ENCODE peak calls at places on chromosomes 1 and 21, in ten cellular contexts. P is NCI-H1105 treated with DMSO at 0.1 percent for 48 hours; R is stimulated activated CD8-positive, alpha-beta memory T cell treated with anti-CD3 and anti-CD28 coated beads, Interleukin-4, amount 100 ng/mL, for 24 hours; L is H7; V is A549; M is ACHN; H is RPMI7951; Q is GM23338; Z is AG08395; G is ELR. S is an unnamed sample.

GRCh38 chr1:9990944-9991343 is 6.1 kb upstream of the RBP7 start:
- DNase-seq in P (no peak), R (no peak), L (no peak), V (no peak), M (no peak), H (no peak), Q (no peak), Z (no peak), G (no peak), S (no peak)

GRCh38 chr1:109959974-109960744 is 24.4 kb upstream of the AHCYL1 start:
- DNase-seq in P (peak), R (no peak), L (peak), V (peak), M (peak), H (peak), Q (peak), Z (peak), G (peak), S (no peak)

GRCh38 chr1:56081151-56081550 is 498.2 kb downstream of the PLPP3 start:
- DNase-seq in P (no peak), R (no peak), L (no peak), V (no peak), M (no peak), H (peak), Q (no peak), Z (peak), G (peak), S (no peak)

GRCh38 chr1:197998110-197998509 is 80.9 kb downstream of the LHX9 start:
- DNase-seq in P (no peak), R (no peak), L (no peak), V (no peak), M (peak), H (peak), Q (peak), Z (no peak), G (no peak), S (no peak)

GRCh38 chr1:176745945-176746344 is 283.0 kb downstream of the PAPPA2 start:
- DNase-seq in P (no peak), R (no peak), L (no peak), V (no peak), M (peak), H (no peak), Q (peak), Z (peak), G (peak), S (no peak)

GRCh38 chr1:219120625-219121544 is 52.8 kb upstream of the LYPLAL1 start:
- DNase-seq in P (no peak), R (no peak), L (no peak), V (no peak), M (no peak), H (peak), Q (peak), Z (peak), G (peak), S (peak)

GRCh38 chr1:216905052-216905580 is 181.9 kb upstream of the ESRRG start:
- DNase-seq in P (no peak), R (no peak), L (no peak), V (no peak), M (no peak), H (no peak), Q (no peak), Z (no peak), G (no peak), S (no peak)

GRCh38 chr1:180925471-180926051 is 12.9 kb downstream of the KIAA1614 start:
- DNase-seq in P (no peak), R (no peak), L (no peak), V (no peak), M (no peak), H (peak), Q (peak), Z (no peak), G (no peak), S (no peak)

GRCh38 chr1:18109756-18110597 is 2.4 kb downstream of the IGSF21 start:
- DNase-seq in P (peak), R (no peak), L (peak), V (peak), M (no peak), H (no peak), Q (peak), Z (peak), G (no peak), S (no peak)

GRCh38 chr1:155022927-155023236 is 10.7 kb downstream of the DCST2 start:
- DNase-seq in P (peak), R (no peak), L (no peak), V (no peak), M (no peak), H (no peak), Q (no peak), Z (no peak), G (no peak), S (peak)

GRCh38 chr1:154398141-154398540 is 7.0 kb upstream of the IL6R start:
- DNase-seq in P (no peak), R (no peak), L (no peak), V (no peak), M (no peak), H (no peak), Q (no peak), Z (no peak), G (no peak), S (no peak)

GRCh38 chr1:86067626-86068025 is 88.9 kb downstream of the COL24A1 start:
- DNase-seq in P (no peak), R (no peak), L (no peak), V (no peak), M (no peak), H (no peak), Q (no peak), Z (no peak), G (no peak), S (no peak)

GRCh38 chr21:46515109-46515508 is 56.4 kb downstream of the DIP2A start:
- DNase-seq in P (no peak), R (no peak), L (no peak), V (no peak), M (no peak), H (no peak), Q (no peak), Z (no peak), G (peak), S (peak)

GRCh38 chr1:155175281-155175926 is 1.8 kb downstream of the TRIM46 start:
- DNase-seq in P (no peak), R (no peak), L (peak), V (no peak), M (no peak), H (no peak), Q (no peak), Z (no peak), G (no peak), S (no peak)

GRCh38 chr1:6884652-6885153 is 99.4 kb downstream of the CAMTA1 start:
- DNase-seq in P (no peak), R (no peak), L (no peak), V (no peak), M (no peak), H (no peak), Q (no peak), Z (no peak), G (no peak), S (no peak)

GRCh38 chr21:40841524-40842196 is 5.3 kb downstream of the DSCAM start:
- DNase-seq in P (peak), R (no peak), L (peak), V (peak), M (peak), H (peak), Q (peak), Z (peak), G (peak), S (no peak)

GRCh38 chr1:60670313-60670712 is 412.0 kb upstream of the NFIA start:
- DNase-seq in P (no peak), R (no peak), L (no peak), V (no peak), M (no peak), H (no peak), Q (no peak), Z (no peak), G (no peak), S (no peak)

GRCh38 chr1:117367769-117368059 is 465 bp downstream of the MAN1A2 start:
- DNase-seq in P (no peak), R (no peak), L (peak), V (no peak), M (no peak), H (no peak), Q (no peak), Z (peak), G (peak), S (no peak)

GRCh38 chr1:93433407-93433961 is 14.4 kb upstream of the FNBP1L start:
- DNase-seq in P (no peak), R (no peak), L (no peak), V (no peak), M (no peak), H (no peak), Q (peak), Z (no peak), G (peak), S (no peak)

GRCh38 chr1:51336004-51336403 is 5.6 kb upstream of the TTC39A start:
- DNase-seq in P (no peak), R (no peak), L (no peak), V (no peak), M (no peak), H (no peak), Q (no peak), Z (no peak), G (no peak), S (no peak)

GRCh38 chr1:57341721-57342120 is 82.1 kb downstream of the DAB1 start:
- DNase-seq in P (no peak), R (no peak), L (no peak), V (no peak), M (no peak), H (no peak), Q (no peak), Z (no peak), G (no peak), S (no peak)

GRCh38 chr1:51072651-51073050 is 29.4 kb upstream of the C1orf185 start:
- DNase-seq in P (no peak), R (no peak), L (no peak), V (no peak), M (no peak), H (no peak), Q (no peak), Z (no peak), G (no peak), S (no peak)

GRCh38 chr1:208166340-208167138 is 77.6 kb downstream of the PLXNA2 start:
- DNase-seq in P (no peak), R (no peak), L (peak), V (no peak), M (no peak), H (no peak), Q (peak), Z (no peak), G (no peak), S (no peak)

GRCh38 chr21:36104306-36105300 is 30.3 kb upstream of the CBR3 start:
- DNase-seq in P (no peak), R (peak), L (peak), V (no peak), M (peak), H (peak), Q (peak), Z (no peak), G (peak), S (no peak)

GRCh38 chr1:5747428-5748285 is 244.6 kb downstream of the NPHP4 start:
- DNase-seq in P (peak), R (no peak), L (no peak), V (no peak), M (no peak), H (no peak), Q (no peak), Z (no peak), G (no peak), S (no peak)

GRCh38 chr1:209485167-209485566 is 98.3 kb upstream of the CAMK1G start:
- DNase-seq in P (peak), R (no peak), L (no peak), V (no peak), M (no peak), H (peak), Q (no peak), Z (peak), G (peak), S (no peak)

GRCh38 chr1:66351913-66352312 is 182.0 kb upstream of the SGIP1 start:
- DNase-seq in P (no peak), R (no peak), L (no peak), V (no peak), M (no peak), H (peak), Q (peak), Z (no peak), G (no peak), S (no peak)

GRCh38 chr1:115337633-115338456 is at the start of gene NGF:
- DNase-seq in P (peak), R (no peak), L (peak), V (peak), M (peak), H (peak), Q (peak), Z (peak), G (peak), S (no peak)

GRCh38 chr1:113874017-113874879 is 2.7 kb upstream of the PTPN22 start:
- DNase-seq in P (no peak), R (no peak), L (peak), V (no peak), M (peak), H (peak), Q (peak), Z (no peak), G (peak), S (peak)

GRCh38 chr1:44832068-44832700 is 10.9 kb downstream of the PTCH2 start:
- DNase-seq in P (no peak), R (no peak), L (peak), V (no peak), M (no peak), H (no peak), Q (peak), Z (no peak), G (no peak), S (no peak)

GRCh38 chr1:239025997-239026694 is 360.2 kb upstream of the CHRM3 start:
- DNase-seq in P (no peak), R (no peak), L (no peak), V (no peak), M (no peak), H (no peak), Q (no peak), Z (no peak), G (no peak), S (no peak)

GRCh38 chr1:12148958-12149790 is 17.6 kb upstream of the TNFRSF1B start:
- DNase-seq in P (no peak), R (no peak), L (no peak), V (no peak), M (no peak), H (no peak), Q (no peak), Z (no peak), G (no peak), S (no peak)

GRCh38 chr1:44862829-44863406 is 19.9 kb upstream of the PTCH2 start:
- DNase-seq in P (no peak), R (no peak), L (no peak), V (no peak), M (no peak), H (peak), Q (no peak), Z (peak), G (peak), S (no peak)

GRCh38 chr1:207826557-207827487 is 75.0 kb downstream of the CD46 start:
- DNase-seq in P (no peak), R (no peak), L (no peak), V (peak), M (no peak), H (no peak), Q (no peak), Z (no peak), G (peak), S (no peak)

GRCh38 chr1:159122005-159122621 is 45.5 kb upstream of the AIM2 start:
- DNase-seq in P (no peak), R (no peak), L (no peak), V (no peak), M (peak), H (peak), Q (no peak), Z (peak), G (peak), S (no peak)

GRCh38 chr1:86581250-86581649 is 34.4 kb downstream of the CLCA4 start:
- DNase-seq in P (no peak), R (no peak), L (no peak), V (no peak), M (no peak), H (no peak), Q (no peak), Z (no peak), G (no peak), S (no peak)